ENCODE peak calls at places on chromosomes 3 and 15, in four cellular contexts. M is AG10803, Y is sciatic nerve, K is T-helper 9 cell. C is an unnamed sample.

GRCh38 chr3:70277304-70277703 is 35.1 kb downstream of the MDFIC2 start:
- DNase-seq in K (no peak), Y (no peak), M (no peak), C (no peak)

GRCh38 chr3:133169669-133170068 is 131.5 kb downstream of the TMEM108 start:
- DNase-seq in M (no peak), K (no peak), Y (no peak), C (no peak)

GRCh38 chr3:55929154-55929869 is 442.2 kb upstream of the WNT5A start:
- DNase-seq in Y (no peak), K (no peak), M (no peak), C (no peak)

GRCh38 chr3:9791127-9791526 is 1.1 kb downstream of the TADA3 start:
- DNase-seq in Y (no peak), K (no peak), M (no peak), C (no peak)

GRCh38 chr15:89179966-89180875 is 41.2 kb downstream of the RLBP1 start:
- DNase-seq in Y (no peak), M (no peak), K (no peak), C (peak)

GRCh38 chr15:41125950-41126642 is 10.0 kb upstream of the INO80 start:
- DNase-seq in K (no peak), Y (no peak), M (no peak), C (no peak)

GRCh38 chr15:72965671-72966070 is 86.6 kb upstream of the NEO1 start:
- DNase-seq in K (no peak), Y (no peak), M (no peak), C (no peak)

GRCh38 chr15:47431501-47431900 is 285.8 kb upstream of the SEMA6D start:
- DNase-seq in K (no peak), M (peak), Y (no peak), C (peak)

GRCh38 chr15:86139828-86140227 is 60.2 kb downstream of the AGBL1 start:
- DNase-seq in K (no peak), Y (no peak), M (no peak), C (no peak)

GRCh38 chr3:113441051-113441770 is at the start of gene CFAP44:
- DNase-seq in Y (peak), M (peak), K (peak), C (no peak)

GRCh38 chr3:142118911-142119310 is 30.4 kb downstream of the TFDP2 start:
- DNase-seq in M (peak), K (no peak), Y (no peak), C (peak)

GRCh38 chr15:59940928-59941327 is 63.2 kb upstream of the FOXB1 start:
- DNase-seq in M (no peak), K (no peak), Y (no peak), C (no peak)

GRCh38 chr15:58918239-58918638 is 15.2 kb downstream of the SLTM start:
- DNase-seq in K (no peak), M (no peak), Y (no peak), C (no peak)

GRCh38 chr15:100033140-100033857 is 300.1 kb upstream of the LYSMD4 start:
- DNase-seq in Y (no peak), M (peak), K (no peak), C (no peak)

GRCh38 chr3:99808163-99808794 is 9.4 kb upstream of the CMSS1 start:
- DNase-seq in M (peak), K (no peak), Y (no peak), C (peak)

GRCh38 chr15:32646304-32646703 is 4.8 kb downstream of the SCG5 start:
- DNase-seq in M (no peak), Y (no peak), K (no peak), C (no peak)

GRCh38 chr3:139935071-139935865 is at the start of gene CLSTN2:
- DNase-seq in K (no peak), Y (peak), M (peak), C (peak)

GRCh38 chr3:100765437-100765975 is 56.2 kb downstream of the TFG start:
- DNase-seq in M (no peak), K (no peak), Y (no peak), C (no peak)

GRCh38 chr3:51997935-51998596 is 2.4 kb upstream of the RPL29 start:
- DNase-seq in Y (no peak), M (no peak), K (no peak), C (no peak)

GRCh38 chr3:105518201-105518600 is 151.5 kb downstream of the ALCAM start:
- DNase-seq in Y (no peak), M (no peak), K (no peak), C (no peak)

GRCh38 chr15:24877174-24877573 is 77.6 kb upstream of the SNRPN start:
- DNase-seq in K (no peak), M (no peak), Y (no peak), C (no peak)

GRCh38 chr15:76321171-76321570 is 9.9 kb upstream of the ETFA start:
- DNase-seq in M (no peak), Y (no peak), K (no peak), C (no peak)

GRCh38 chr3:3800685-3801509 is 1.7 kb downstream of the LRRN1 start:
- DNase-seq in K (no peak), M (no peak), Y (peak), C (peak)

GRCh38 chr15:75723847-75724660 is 11.4 kb upstream of the CSPG4 start:
- DNase-seq in Y (peak), M (peak), K (peak), C (peak)

GRCh38 chr3:16570113-16570512 is 35.1 kb downstream of the DAZL start:
- DNase-seq in Y (no peak), K (no peak), M (no peak), C (no peak)

GRCh38 chr15:61420546-61420945 is 191.4 kb upstream of the RORA start:
- DNase-seq in K (no peak), M (no peak), Y (no peak), C (no peak)

GRCh38 chr3:64441861-64442260 is 216.6 kb upstream of the PRICKLE2 start:
- DNase-seq in Y (no peak), M (no peak), K (no peak), C (no peak)

GRCh38 chr3:179076243-179077027 is 4.8 kb upstream of the ZMAT3 start:
- DNase-seq in K (no peak), Y (no peak), M (no peak), C (no peak)

GRCh38 chr3:181711325-181712135 is at the start of gene SOX2:
- DNase-seq in K (no peak), M (peak), Y (peak), C (peak)

GRCh38 chr3:177905895-177906511 is 630.2 kb upstream of the KCNMB2 start:
- DNase-seq in Y (no peak), M (peak), K (no peak), C (peak)

GRCh38 chr3:23859839-23860382 is 54.2 kb downstream of the UBE2E1 start:
- DNase-seq in M (no peak), Y (no peak), K (no peak), C (no peak)

GRCh38 chr3:61857297-61857696 is 295.9 kb downstream of the PTPRG start:
- DNase-seq in Y (no peak), K (no peak), M (no peak), C (no peak)

GRCh38 chr3:73137736-73138403 is 76.4 kb downstream of the EBLN2 start:
- DNase-seq in Y (no peak), K (no peak), M (no peak), C (no peak)

GRCh38 chr3:82509951-82510603 is 748.6 kb upstream of the GBE1 start:
- DNase-seq in Y (no peak), K (no peak), M (no peak), C (no peak)

GRCh38 chr15:90986790-90987507 is 7.4 kb downstream of the PRC1 start:
- DNase-seq in Y (no peak), K (no peak), M (no peak), C (no peak)